ENCODE peak calls at places on chromosomes 11 and 22, in four cellular contexts. X is keratinocyte; H is naive thymus-derived CD8-positive, alpha-beta T cell; A is stimulated activated CD4-positive, alpha-beta T cell treated with anti-CD3 and anti-CD28 coated beads, Interleukin-4, amount 100 ng/mL, for 4 hours. L is an unnamed sample.

GRCh38 chr11:124732230-124732629 is 7.5 kb upstream of the NRGN start:
- DNase-seq in X (no peak), H (no peak), A (no peak), L (no peak)

GRCh38 chr11:18067372-18067771 is 21.3 kb upstream of the TPH1 start:
- DNase-seq in X (no peak), A (no peak), H (no peak), L (no peak)

GRCh38 chr11:47569646-47570045 is 4.2 kb downstream of the PTPMT1 start:
- DNase-seq in X (no peak), A (no peak), H (no peak), L (no peak)

GRCh38 chr11:79413258-79413657 is 27.6 kb downstream of the TENM4 start:
- DNase-seq in H (no peak), X (no peak), A (no peak), L (peak; percentile 45)

GRCh38 chr22:45565171-45565570 is 62.5 kb downstream of the FBLN1 start:
- DNase-seq in X (no peak), A (no peak), H (no peak), L (no peak)

GRCh38 chr22:43013355-43014061 is 1.4 kb downstream of the PACSIN2 start:
- DNase-seq in H (no peak), X (no peak), A (no peak), L (peak; percentile 55)

GRCh38 chr11:6400431-6401345 is 10.4 kb downstream of the SMPD1 start:
- DNase-seq in A (no peak), H (no peak), X (no peak), L (no peak)

GRCh38 chr11:102267602-102268001 is 49.7 kb upstream of the BIRC3 start:
- DNase-seq in A (no peak), X (no peak), H (no peak), L (peak; percentile 11)

GRCh38 chr11:91664521-91664920 is 560.1 kb upstream of the FAT3 start:
- DNase-seq in A (no peak), X (no peak), H (no peak), L (peak; percentile 33)

GRCh38 chr11:1916986-1917522 is 2.4 kb upstream of the TNNT3 start:
- DNase-seq in X (no peak), H (peak; percentile 56), A (no peak), L (no peak)

GRCh38 chr11:19789840-19790710 is 77.4 kb downstream of the NAV2 start:
- DNase-seq in X (no peak), A (no peak), H (no peak), L (no peak)

GRCh38 chr11:19474954-19475811 is 234.4 kb upstream of the E2F8 start:
- DNase-seq in A (no peak), H (no peak), X (no peak), L (peak; percentile 3)

GRCh38 chr11:130516175-130516867 is 67.9 kb downstream of the ADAMTS15 start:
- DNase-seq in H (no peak), X (no peak), A (no peak), L (no peak)